ENCODE peak calls at places on chromosomes 1 and 21, in six cellular contexts. One of them, this sample, is unnamed.

GRCh38 chr1:16017461-16018303 is at the start of gene HSPB7:
- DNase-seq in IMR-90: peak; percentile 52
- DNase-seq in H1: no peak
- DNase-seq in mesendoderm: peak; percentile 74
- DNase-seq in H9: peak; percentile 79
- DNase-seq in neuronal stem cell: no peak
- DNase-seq in this sample: peak; percentile 33

GRCh38 chr1:205226868-205227583 is 720 bp upstream of the TMCC2 start:
- DNase-seq in neuronal stem cell: no peak
- DNase-seq in H1: no peak
- DNase-seq in mesendoderm: no peak
- DNase-seq in H9: no peak
- DNase-seq in IMR-90: peak; percentile 43
- DNase-seq in this sample: no peak

GRCh38 chr21:26844258-26845065 is 747 bp downstream of the ADAMTS1 start:
- DNase-seq in H1: no peak
- DNase-seq in mesendoderm: peak; percentile 48
- DNase-seq in neuronal stem cell: peak; percentile 44
- DNase-seq in H9: peak; percentile 50
- DNase-seq in IMR-90: peak; percentile 22
- DNase-seq in this sample: no peak

GRCh38 chr1:147626739-147627138 is 43.6 kb downstream of the ACP6 start:
- DNase-seq in neuronal stem cell: no peak
- DNase-seq in mesendoderm: no peak
- DNase-seq in IMR-90: no peak
- DNase-seq in H1: no peak
- DNase-seq in H9: no peak
- DNase-seq in this sample: no peak

GRCh38 chr1:145845514-145846161 is at the start of gene NUDT17:
- DNase-seq in mesendoderm: peak; percentile 89
- DNase-seq in neuronal stem cell: peak; percentile 75
- DNase-seq in H1: peak; percentile 38
- DNase-seq in H9: peak; percentile 85
- DNase-seq in IMR-90: peak; percentile 67
- DNase-seq in this sample: peak; percentile 91

GRCh38 chr1:172902861-172903381 is 147.8 kb downstream of the TNFSF18 start:
- DNase-seq in H9: no peak
- DNase-seq in mesendoderm: no peak
- DNase-seq in H1: no peak
- DNase-seq in IMR-90: peak; percentile 92
- DNase-seq in neuronal stem cell: no peak
- DNase-seq in this sample: peak; percentile 26

GRCh38 chr1:203464226-203464625 is 11.4 kb upstream of the PRELP start:
- DNase-seq in IMR-90: no peak
- DNase-seq in H9: no peak
- DNase-seq in mesendoderm: peak; percentile 56
- DNase-seq in H1: no peak
- DNase-seq in neuronal stem cell: no peak
- DNase-seq in this sample: no peak

GRCh38 chr1:86992790-86993189 is 78.4 kb downstream of the HS2ST1 start:
- DNase-seq in neuronal stem cell: no peak
- DNase-seq in mesendoderm: no peak
- DNase-seq in H9: no peak
- DNase-seq in IMR-90: no peak
- DNase-seq in H1: no peak
- DNase-seq in this sample: peak; percentile 57

GRCh38 chr1:29471487-29472313 is 235.4 kb downstream of the PTPRU start:
- DNase-seq in H9: peak; percentile 41
- DNase-seq in mesendoderm: peak; percentile 23
- DNase-seq in neuronal stem cell: no peak
- DNase-seq in H1: no peak
- DNase-seq in IMR-90: no peak
- DNase-seq in this sample: no peak

GRCh38 chr21:37742532-37742931 is 173.7 kb downstream of the KCNJ6 start:
- DNase-seq in mesendoderm: no peak
- DNase-seq in H1: no peak
- DNase-seq in H9: no peak
- DNase-seq in IMR-90: peak; percentile 4
- DNase-seq in neuronal stem cell: no peak
- DNase-seq in this sample: peak; percentile 57

GRCh38 chr1:161816201-161816600 is 50.1 kb downstream of the ATF6 start:
- DNase-seq in IMR-90: peak; percentile 43
- DNase-seq in H9: no peak
- DNase-seq in H1: no peak
- DNase-seq in mesendoderm: no peak
- DNase-seq in neuronal stem cell: no peak
- DNase-seq in this sample: no peak

GRCh38 chr1:11539850-11540772 is 61.2 kb downstream of the DISP3 start:
- DNase-seq in H1: no peak
- DNase-seq in mesendoderm: no peak
- DNase-seq in neuronal stem cell: no peak
- DNase-seq in H9: no peak
- DNase-seq in IMR-90: no peak
- DNase-seq in this sample: peak; percentile 25

GRCh38 chr1:225449261-225449660 is 21.4 kb upstream of the LBR start:
- DNase-seq in neuronal stem cell: no peak
- DNase-seq in IMR-90: no peak
- DNase-seq in mesendoderm: no peak
- DNase-seq in H1: no peak
- DNase-seq in H9: no peak
- DNase-seq in this sample: no peak

GRCh38 chr21:36005018-36005417 is 55.3 kb downstream of the SETD4 start:
- DNase-seq in neuronal stem cell: no peak
- DNase-seq in IMR-90: peak; percentile 42
- DNase-seq in H1: no peak
- DNase-seq in H9: no peak
- DNase-seq in mesendoderm: no peak
- DNase-seq in this sample: no peak

GRCh38 chr21:46188226-46189212 is 4.3 kb upstream of the SPATC1L start:
- DNase-seq in neuronal stem cell: peak; percentile 56
- DNase-seq in H1: no peak
- DNase-seq in H9: peak; percentile 63
- DNase-seq in mesendoderm: peak; percentile 87
- DNase-seq in IMR-90: peak; percentile 58
- DNase-seq in this sample: peak; percentile 50

GRCh38 chr1:84574936-84575335 is 696 bp upstream of the CTBS start:
- DNase-seq in neuronal stem cell: no peak
- DNase-seq in H1: no peak
- DNase-seq in mesendoderm: no peak
- DNase-seq in IMR-90: no peak
- DNase-seq in H9: no peak
- DNase-seq in this sample: no peak

GRCh38 chr1:107405241-107405640 is 264.4 kb downstream of the NTNG1 start:
- DNase-seq in H9: no peak
- DNase-seq in neuronal stem cell: no peak
- DNase-seq in IMR-90: peak; percentile 7
- DNase-seq in H1: no peak
- DNase-seq in mesendoderm: no peak
- DNase-seq in this sample: no peak

GRCh38 chr1:2208309-2209239 is 14.0 kb upstream of the FAAP20 start:
- DNase-seq in mesendoderm: no peak
- DNase-seq in neuronal stem cell: no peak
- DNase-seq in H9: no peak
- DNase-seq in IMR-90: peak; percentile 88
- DNase-seq in H1: no peak
- DNase-seq in this sample: peak; percentile 82

GRCh38 chr1:25945756-25946155 is 39.5 kb upstream of the STMN1 start:
- DNase-seq in H9: no peak
- DNase-seq in mesendoderm: peak; percentile 84
- DNase-seq in IMR-90: no peak
- DNase-seq in neuronal stem cell: peak; percentile 40
- DNase-seq in H1: no peak
- DNase-seq in this sample: no peak

GRCh38 chr1:69175078-69175477 is 392.6 kb upstream of the LRRC7 start:
- DNase-seq in mesendoderm: peak; percentile 60
- DNase-seq in H1: no peak
- DNase-seq in IMR-90: no peak
- DNase-seq in H9: no peak
- DNase-seq in neuronal stem cell: no peak
- DNase-seq in this sample: no peak

GRCh38 chr1:152449661-152450060 is 35.6 kb upstream of the CRNN start:
- DNase-seq in H9: no peak
- DNase-seq in mesendoderm: no peak
- DNase-seq in neuronal stem cell: no peak
- DNase-seq in H1: no peak
- DNase-seq in IMR-90: no peak
- DNase-seq in this sample: no peak

GRCh38 chr21:39082656-39083376 is 100.4 kb downstream of the PSMG1 start:
- DNase-seq in H1: no peak
- DNase-seq in H9: peak; percentile 74
- DNase-seq in mesendoderm: peak; percentile 46
- DNase-seq in IMR-90: no peak
- DNase-seq in neuronal stem cell: no peak
- DNase-seq in this sample: peak; percentile 61

GRCh38 chr1:48943393-48943792 is 166.7 kb upstream of the BEND5 start:
- DNase-seq in IMR-90: no peak
- DNase-seq in mesendoderm: no peak
- DNase-seq in H9: no peak
- DNase-seq in H1: no peak
- DNase-seq in neuronal stem cell: no peak
- DNase-seq in this sample: no peak

GRCh38 chr1:52032124-52032784 is 1.4 kb downstream of the KTI12 start:
- DNase-seq in H9: no peak
- DNase-seq in neuronal stem cell: no peak
- DNase-seq in H1: no peak
- DNase-seq in IMR-90: peak; percentile 6
- DNase-seq in mesendoderm: no peak
- DNase-seq in this sample: no peak

GRCh38 chr1:27621067-27621920 is 13.7 kb downstream of the FGR start:
- DNase-seq in mesendoderm: no peak
- DNase-seq in IMR-90: peak; percentile 58
- DNase-seq in neuronal stem cell: no peak
- DNase-seq in H1: no peak
- DNase-seq in H9: no peak
- DNase-seq in this sample: no peak

GRCh38 chr1:85697895-85698294 is 10.3 kb downstream of the ZNHIT6 start:
- DNase-seq in IMR-90: no peak
- DNase-seq in H1: no peak
- DNase-seq in H9: no peak
- DNase-seq in neuronal stem cell: no peak
- DNase-seq in mesendoderm: no peak
- DNase-seq in this sample: no peak
- H2BK120ac ChIP-seq in IMR-90: no peak overlapping the region
- H2BK120ac ChIP-seq in H1: no peak overlapping the region
- H2BK120ac ChIP-seq in H9: no peak overlapping the region
- H2BK120ac ChIP-seq in neuronal stem cell: no peak overlapping the region
- H2BK120ac ChIP-seq in mesendoderm: no peak overlapping the region
- H2BK120ac ChIP-seq in this sample: no peak overlapping the region

DNA sequence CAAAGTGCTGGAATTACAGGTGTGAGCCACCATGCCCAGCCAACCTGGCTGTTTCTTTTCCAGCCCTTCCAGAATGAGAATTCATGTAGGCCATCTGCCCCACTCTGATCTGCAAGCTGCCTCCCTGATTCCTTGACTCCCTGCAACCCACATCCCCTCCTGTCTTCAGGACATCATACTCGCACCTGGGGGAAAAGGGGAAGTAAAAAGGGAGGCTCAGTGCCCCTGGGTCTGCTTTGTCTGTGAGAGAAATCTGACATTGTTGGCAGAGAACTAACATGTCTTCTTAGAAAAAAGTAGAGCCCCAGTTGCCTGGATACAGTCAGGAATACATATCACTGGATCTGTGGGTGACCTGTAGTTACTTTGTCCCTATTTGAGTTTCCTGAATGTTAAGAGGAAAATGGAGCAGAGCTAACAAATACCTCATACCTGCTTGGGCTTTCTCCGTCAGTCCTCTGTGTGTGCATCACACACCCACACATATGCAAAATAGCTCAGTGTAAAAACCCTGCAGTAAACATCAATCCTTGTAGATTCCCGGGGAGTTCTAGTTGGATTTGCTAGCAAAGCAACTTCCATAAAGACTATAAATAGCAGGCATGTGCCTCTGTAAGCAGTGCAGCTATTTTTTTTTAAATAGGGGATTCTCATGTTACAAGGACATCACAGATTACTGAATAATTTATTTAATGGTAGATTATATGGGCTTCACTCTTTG is 62.9 kb downstream of the TEX35 start:
- DNase-seq in IMR-90: peak; percentile 60
- DNase-seq in neuronal stem cell: no peak
- DNase-seq in mesendoderm: no peak
- DNase-seq in H9: no peak
- DNase-seq in H1: no peak
- DNase-seq in this sample: no peak
- H3K27ac ChIP-seq in IMR-90: no peak overlapping the region
- H3K27ac ChIP-seq in neuronal stem cell: no peak overlapping the region
- H3K27ac ChIP-seq in mesendoderm: no peak overlapping the region
- H3K27ac ChIP-seq in H9: peak overlapping the region; percentile 59
- H3K27ac ChIP-seq in H1: peak overlapping the region; percentile 69
- H3K27ac ChIP-seq in this sample: no peak overlapping the region

GRCh38 chr1:30812093-30812492 is 54.5 kb upstream of the LAPTM5 start:
- DNase-seq in neuronal stem cell: no peak
- DNase-seq in mesendoderm: no peak
- DNase-seq in IMR-90: no peak
- DNase-seq in H9: no peak
- DNase-seq in H1: no peak
- DNase-seq in this sample: no peak

GRCh38 chr1:30810416-30811105 is 53.0 kb upstream of the LAPTM5 start:
- DNase-seq in IMR-90: no peak
- DNase-seq in mesendoderm: no peak
- DNase-seq in neuronal stem cell: no peak
- DNase-seq in H9: no peak
- DNase-seq in H1: no peak
- DNase-seq in this sample: no peak

GRCh38 chr1:30809514-30810263 is 52.1 kb upstream of the LAPTM5 start:
- DNase-seq in neuronal stem cell: no peak
- DNase-seq in IMR-90: peak; percentile 93
- DNase-seq in mesendoderm: peak; percentile 72
- DNase-seq in H1: no peak
- DNase-seq in H9: no peak
- DNase-seq in this sample: no peak

GRCh38 chr1:30808067-30808662 is 50.6 kb upstream of the LAPTM5 start:
- DNase-seq in H9: no peak
- DNase-seq in mesendoderm: no peak
- DNase-seq in neuronal stem cell: no peak
- DNase-seq in H1: no peak
- DNase-seq in IMR-90: no peak
- DNase-seq in this sample: no peak

DNA sequence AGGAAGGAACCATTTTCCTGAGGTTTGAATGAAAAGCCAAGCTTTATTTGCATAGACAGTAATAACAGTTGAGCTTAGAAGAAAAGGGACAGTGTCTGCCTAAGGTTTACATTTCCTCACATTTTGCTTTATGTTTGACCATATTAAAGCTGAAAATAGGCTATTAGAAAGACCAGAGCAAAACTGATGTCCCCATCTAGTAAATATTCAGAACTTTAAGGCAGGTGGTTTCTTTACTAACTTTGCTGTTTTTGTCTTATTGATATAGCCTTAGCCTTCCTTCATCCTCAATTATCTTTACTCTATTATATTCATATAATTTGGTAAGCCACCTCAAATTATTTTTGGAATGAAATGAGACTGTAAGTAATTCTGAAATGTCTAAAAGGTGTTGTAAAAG is 53.6 kb upstream of the LAPTM5 start:
- DNase-seq in neuronal stem cell: no peak
- DNase-seq in mesendoderm: no peak
- DNase-seq in IMR-90: no peak
- DNase-seq in H1: no peak
- DNase-seq in H9: no peak
- DNase-seq in this sample: no peak
- H3K4ac ChIP-seq in neuronal stem cell: no peak overlapping the region
- H3K4ac ChIP-seq in mesendoderm: no peak overlapping the region
- H3K4ac ChIP-seq in IMR-90: peak overlapping the region; percentile 99
- H3K4ac ChIP-seq in H1: no peak overlapping the region
- H3K4ac ChIP-seq in H9: no peak overlapping the region
- H3K4ac ChIP-seq in this sample: no peak overlapping the region

GRCh38 chr1:33810571-33810970 is 53.3 kb upstream of the HMGB4 start:
- DNase-seq in IMR-90: no peak
- DNase-seq in H9: no peak
- DNase-seq in neuronal stem cell: no peak
- DNase-seq in H1: no peak
- DNase-seq in mesendoderm: no peak
- DNase-seq in this sample: no peak
- H2BK120ac ChIP-seq in IMR-90: no peak overlapping the region
- H2BK120ac ChIP-seq in H9: no peak overlapping the region
- H2BK120ac ChIP-seq in neuronal stem cell: no peak overlapping the region
- H2BK120ac ChIP-seq in H1: no peak overlapping the region
- H2BK120ac ChIP-seq in mesendoderm: no peak overlapping the region
- H2BK120ac ChIP-seq in this sample: no peak overlapping the region